ENCODE peak calls at places on chromosomes 12 and 14, in ten cellular contexts. F is ovary, L is body of pancreas, Q is sigmoid colon, X is A549, Z is heart left ventricle, R is endothelial cell of umbilical vein, G is gastrocnemius medialis, V is tibial nerve, U is HepG2. H is an unnamed sample. For H3K4me1, the result is how much of the 10 kb centered on the place peaks cover.

GRCh38 chr14:59964251-59965007 is 44.5 kb downstream of the LRRC9 start:
- DNase-seq in X (no peak), G (no peak), V (no peak), Q (no peak), F (no peak), Z (no peak), R (no peak), U (no peak), L (no peak), H (no peak)

GRCh38 chr14:53304726-53305381 is 151.7 kb upstream of the DDHD1 start:
- DNase-seq in G (no peak), X (no peak), V (no peak), U (no peak), Z (peak), R (no peak), Q (peak), F (no peak), L (no peak), H (no peak)

GRCh38 chr12:131860472-131861260 is 32.5 kb downstream of the MMP17 start:
- DNase-seq in F (no peak), Z (no peak), V (peak), G (no peak), R (peak), L (no peak), U (peak), X (peak), Q (no peak), H (peak)

GRCh38 chr12:69066420-69067373 is 133.7 kb upstream of the CPM start:
- DNase-seq in R (no peak), G (no peak), Z (no peak), Q (no peak), U (no peak), V (no peak), F (no peak), X (no peak), L (no peak), H (peak)

GRCh38 chr14:77421241-77421640 is 2.1 kb downstream of the NOXRED1 start:
- DNase-seq in X (no peak), U (no peak), F (no peak), L (no peak), V (no peak), R (no peak), G (no peak), Z (no peak), Q (no peak), H (no peak)

GRCh38 chr12:53431187-53431586 is 7.5 kb downstream of the AMHR2 start:
- DNase-seq in X (peak), Z (no peak), U (no peak), V (no peak), F (no peak), G (no peak), Q (peak), R (no peak), L (no peak), H (no peak)

GRCh38 chr14:59463773-59464650 is 1.2 kb downstream of the GPR135 start:
- DNase-seq in X (no peak), F (peak), R (no peak), G (no peak), L (peak), Z (peak), Q (peak), V (no peak), U (no peak), H (no peak)

GRCh38 chr12:118922405-118922804 is 58.9 kb upstream of the SRRM4 start:
- DNase-seq in F (no peak), L (no peak), R (no peak), Z (no peak), X (no peak), G (no peak), U (no peak), V (no peak), Q (no peak), H (no peak)

GRCh38 chr14:71538949-71539659 is 393.1 kb upstream of the RGS6 start:
- DNase-seq in Q (no peak), U (no peak), G (no peak), V (no peak), R (no peak), Z (no peak), X (no peak), F (no peak), L (no peak), H (no peak)

GRCh38 chr14:80336613-80337106 is 125.4 kb upstream of the DIO2 start:
- DNase-seq in L (no peak), R (no peak), Q (no peak), F (no peak), Z (no peak), V (no peak), G (no peak), U (no peak), X (no peak), H (no peak)

GRCh38 chr12:111359231-111359913 is 9.5 kb downstream of the PHETA1 start:
- DNase-seq in F (no peak), G (no peak), X (no peak), R (no peak), L (no peak), Q (no peak), V (no peak), U (no peak), Z (no peak), H (no peak)

GRCh38 chr14:77275041-77275854 is 4.2 kb upstream of the NGB start:
- DNase-seq in Z (no peak), X (no peak), G (no peak), R (no peak), L (no peak), V (no peak), U (no peak), Q (no peak), F (no peak), H (no peak)

GRCh38 chr14:72678360-72678759 is 215.5 kb downstream of the DPF3 start:
- DNase-seq in Z (no peak), R (peak), V (no peak), Q (no peak), L (no peak), X (no peak), G (no peak), F (no peak), U (no peak), H (no peak)

GRCh38 chr12:116298578-116298977 is 21.1 kb upstream of the MED13L start:
- DNase-seq in F (no peak), X (no peak), V (no peak), U (no peak), R (no peak), L (no peak), Z (no peak), G (no peak), Q (no peak), H (no peak)

GRCh38 chr12:132505105-132505851 is 15.3 kb downstream of the FBRSL1 start:
- DNase-seq in F (no peak), Z (no peak), L (no peak), Q (no peak), X (no peak), G (no peak), V (no peak), R (no peak), U (no peak), H (no peak)

GRCh38 chr14:91414475-91415342 is 2.9 kb downstream of the CCDC88C start:
- DNase-seq in Z (no peak), R (no peak), G (no peak), V (no peak), L (no peak), U (no peak), X (no peak), Q (no peak), F (no peak), H (no peak)

GRCh38 chr12:25959069-25959961 is 833 bp downstream of the RASSF8 start:
- DNase-seq in F (peak), G (peak), L (peak), U (no peak), X (peak), R (peak), Z (peak), Q (peak), V (peak), H (peak)

DNA sequence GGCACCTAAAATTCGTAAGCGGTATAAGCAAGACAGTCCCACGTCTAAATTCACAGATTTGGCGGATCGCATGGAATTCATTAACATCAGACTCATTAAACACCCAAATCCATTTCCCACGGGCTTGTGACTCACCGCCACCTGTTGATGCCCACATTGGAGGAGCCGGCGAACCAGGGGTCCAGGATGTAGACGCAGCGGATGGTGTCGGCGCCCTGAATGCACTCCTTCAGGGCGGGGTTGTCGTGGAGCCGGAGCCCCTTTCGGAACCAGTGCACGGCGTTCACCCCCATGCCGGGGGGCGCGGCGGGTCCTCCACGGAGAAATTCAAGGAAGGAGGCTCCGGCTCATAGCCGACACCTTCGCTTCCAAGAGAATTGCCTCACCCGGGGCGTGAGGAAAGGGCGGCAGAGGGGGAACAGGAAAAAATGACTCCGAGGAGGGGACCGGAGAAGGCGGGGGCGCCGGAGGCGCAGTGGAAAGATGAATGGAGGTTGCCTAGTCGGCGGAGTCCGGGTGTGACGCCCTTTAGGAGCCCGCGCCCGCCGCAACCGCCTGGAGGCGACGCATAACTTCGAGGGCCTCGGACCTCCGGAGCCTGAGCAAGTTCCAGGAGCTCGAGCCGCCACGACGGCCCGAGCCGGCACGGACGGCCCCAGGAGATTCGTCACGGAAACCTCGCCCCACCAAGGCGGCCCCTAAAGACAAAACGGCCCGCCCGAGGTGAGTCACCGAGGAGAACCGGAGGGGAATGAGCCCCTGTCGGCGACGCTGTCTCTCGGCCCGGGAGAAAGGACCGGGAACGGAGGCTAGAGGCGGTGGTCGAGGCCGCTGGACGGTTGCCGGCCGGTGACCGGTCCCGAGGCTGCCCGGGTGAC is 441 bp downstream of the CRY1 start:
- DNase-seq in Z (no peak), Q (peak), L (peak), G (peak), F (no peak), X (peak), U (peak), V (peak), R (peak), H (peak)
- TF ChIP-seq POLR2A in Z (peak), Q (peak), L (peak), G (peak), F (peak), X (peak), U (peak), V (peak), R (peak), H (peak)

GRCh38 chr12:122185079-122185478 is 2.2 kb downstream of the LRRC43 start:
- DNase-seq in G (no peak), V (no peak), F (no peak), Z (no peak), L (no peak), U (no peak), R (no peak), X (no peak), Q (no peak), H (no peak)
- H3K4me1 ChIP-seq in G (under half), V (under half), F (under half), Z (under half), L (under half), U (under half), R (under half), X (under half), Q (under half), H (under half)

GRCh38 chr12:3131129-3131528 is 54.0 kb downstream of the TSPAN9 start:
- DNase-seq in L (no peak), Z (no peak), U (no peak), X (no peak), Q (no peak), V (no peak), G (no peak), R (no peak), F (no peak), H (no peak)
- TF ChIP-seq POLR2A in L (no peak), Z (no peak), U (no peak), X (no peak), Q (no peak), V (no peak), G (no peak), R (no peak), F (no peak), H (no peak)

GRCh38 chr12:3237154-3237520 is 160.0 kb downstream of the TSPAN9 start:
- DNase-seq in U (no peak), Q (no peak), G (no peak), V (no peak), F (no peak), L (no peak), X (no peak), R (no peak), Z (no peak), H (no peak)
- H3K4me1 ChIP-seq in U (under half), Q (under half), G (under half), V (under half), F (under half), L (under half), X (under half), R (under half), Z (under half), H (under half)

DNA sequence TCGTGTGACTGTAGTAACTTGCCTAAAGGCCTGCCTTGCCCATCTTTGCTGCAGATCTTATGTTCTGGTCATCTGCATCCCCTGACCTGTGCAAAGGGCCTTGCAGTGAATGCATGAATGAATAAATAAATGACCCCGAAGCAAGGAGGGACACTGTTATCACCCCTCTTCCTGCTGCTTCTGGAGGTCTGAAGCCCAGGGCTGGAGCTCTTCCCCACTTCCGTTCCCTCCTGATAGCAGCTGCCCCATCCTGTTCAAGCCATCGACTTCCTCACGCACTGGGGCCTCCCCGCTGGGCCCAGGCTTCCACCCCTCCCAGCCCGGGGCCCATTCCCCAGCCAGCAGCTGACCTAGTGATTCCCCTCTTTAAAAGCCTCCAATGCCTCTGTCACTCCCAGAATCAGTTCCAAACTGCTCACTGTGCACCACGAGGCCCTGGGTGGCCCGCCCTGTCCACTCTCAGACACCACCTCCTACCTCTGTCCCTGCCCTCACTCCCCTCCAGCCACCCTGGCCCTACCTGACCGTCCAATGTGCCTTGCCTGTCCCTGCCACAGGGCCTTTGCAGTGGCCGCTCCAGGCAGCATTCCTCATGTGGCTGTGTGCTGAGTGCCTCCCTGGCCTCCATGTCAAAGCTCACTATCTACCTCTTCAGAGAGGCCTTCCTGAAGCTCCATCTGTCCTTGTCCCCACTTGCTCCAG is 78.6 kb downstream of the SCARB1 start:
- DNase-seq in Q (no peak), Z (no peak), R (no peak), G (no peak), U (no peak), X (no peak), F (no peak), L (no peak), V (no peak), H (no peak)
- TF ChIP-seq POLR2A in Q (no peak), Z (no peak), R (no peak), G (no peak), U (no peak), X (no peak), F (no peak), L (no peak), V (no peak), H (no peak)